ENCODE peak calls at places on chromosome 22, in seven cellular contexts. One of them, this sample, is unnamed.
A peak's percentile ranks its signal among the peaks of the same experiment; 100 is the strongest.

GRCh38 chr22:39728236-39728860 is 157.8 kb downstream of the CACNA1I start:
- DNase-seq in PC-9: no peak
- DNase-seq in NAMALWA: no peak
- DNase-seq in T-helper 1 cell: no peak
- DNase-seq in fibroblast of pulmonary artery: no peak
- DNase-seq in H4: no peak
- DNase-seq in posterior vena cava: peak; percentile 34
- DNase-seq in this sample: no peak

GRCh38 chr22:28937206-28938025 is 54.0 kb downstream of the ZNRF3 start:
- DNase-seq in PC-9: no peak
- DNase-seq in NAMALWA: no peak
- DNase-seq in T-helper 1 cell: no peak
- DNase-seq in fibroblast of pulmonary artery: no peak
- DNase-seq in H4: no peak
- DNase-seq in posterior vena cava: no peak
- DNase-seq in this sample: no peak

GRCh38 chr22:22248878-22249277 is 4.3 kb downstream of the VPREB1 start:
- DNase-seq in PC-9: no peak
- DNase-seq in NAMALWA: peak; percentile 77
- DNase-seq in T-helper 1 cell: no peak
- DNase-seq in fibroblast of pulmonary artery: no peak
- DNase-seq in H4: no peak
- DNase-seq in posterior vena cava: no peak
- DNase-seq in this sample: no peak

GRCh38 chr22:32684822-32685187 is 116.7 kb upstream of the TIMP3 start:
- DNase-seq in PC-9: peak; percentile 62
- DNase-seq in NAMALWA: no peak
- DNase-seq in T-helper 1 cell: no peak
- DNase-seq in fibroblast of pulmonary artery: peak; percentile 43
- DNase-seq in H4: peak; percentile 47
- DNase-seq in posterior vena cava: no peak
- DNase-seq in this sample: no peak

GRCh38 chr22:50694099-50694498 is 21.5 kb downstream of the SHANK3 start:
- DNase-seq in PC-9: no peak
- DNase-seq in NAMALWA: peak; percentile 30
- DNase-seq in T-helper 1 cell: no peak
- DNase-seq in fibroblast of pulmonary artery: peak; percentile 22
- DNase-seq in H4: no peak
- DNase-seq in posterior vena cava: no peak
- DNase-seq in this sample: no peak

GRCh38 chr22:49091451-49091850 is 736.2 kb downstream of the BRD1 start:
- DNase-seq in PC-9: no peak
- DNase-seq in NAMALWA: no peak
- DNase-seq in T-helper 1 cell: no peak
- DNase-seq in fibroblast of pulmonary artery: no peak
- DNase-seq in H4: no peak
- DNase-seq in posterior vena cava: peak; percentile 62
- DNase-seq in this sample: no peak

GRCh38 chr22:31944700-31945477 is 554 bp downstream of the YWHAH start:
- DNase-seq in PC-9: no peak
- DNase-seq in NAMALWA: peak; percentile 53
- DNase-seq in T-helper 1 cell: peak; percentile 36
- DNase-seq in fibroblast of pulmonary artery: no peak
- DNase-seq in H4: no peak
- DNase-seq in posterior vena cava: peak; percentile 83
- DNase-seq in this sample: peak; percentile 18

GRCh38 chr22:39148727-39149535 is 3.5 kb downstream of the CBX7 start:
- DNase-seq in PC-9: no peak
- DNase-seq in NAMALWA: peak; percentile 77
- DNase-seq in T-helper 1 cell: peak; percentile 58
- DNase-seq in fibroblast of pulmonary artery: no peak
- DNase-seq in H4: no peak
- DNase-seq in posterior vena cava: no peak
- DNase-seq in this sample: no peak

GRCh38 chr22:40416636-40417035 is 46.2 kb downstream of the SGSM3 start:
- DNase-seq in PC-9: no peak
- DNase-seq in NAMALWA: no peak
- DNase-seq in T-helper 1 cell: no peak
- DNase-seq in fibroblast of pulmonary artery: no peak
- DNase-seq in H4: no peak
- DNase-seq in posterior vena cava: no peak
- DNase-seq in this sample: no peak

GRCh38 chr22:25021976-25022711 is 69.6 kb downstream of the KIAA1671 start:
- DNase-seq in PC-9: no peak
- DNase-seq in NAMALWA: no peak
- DNase-seq in T-helper 1 cell: no peak
- DNase-seq in fibroblast of pulmonary artery: no peak
- DNase-seq in H4: no peak
- DNase-seq in posterior vena cava: peak; percentile 3
- DNase-seq in this sample: no peak

GRCh38 chr22:41557401-41558240 is 3.2 kb upstream of the CSDC2 start:
- DNase-seq in PC-9: no peak
- DNase-seq in NAMALWA: no peak
- DNase-seq in T-helper 1 cell: no peak
- DNase-seq in fibroblast of pulmonary artery: peak; percentile 94
- DNase-seq in H4: peak; percentile 91
- DNase-seq in posterior vena cava: peak; percentile 90
- DNase-seq in this sample: no peak

GRCh38 chr22:29710922-29711593 is 8.7 kb upstream of the CABP7 start:
- DNase-seq in PC-9: no peak
- DNase-seq in NAMALWA: no peak
- DNase-seq in T-helper 1 cell: no peak
- DNase-seq in fibroblast of pulmonary artery: no peak
- DNase-seq in H4: peak; percentile 34
- DNase-seq in posterior vena cava: no peak
- DNase-seq in this sample: no peak

GRCh38 chr22:46763051-46763705 is 728 bp downstream of the TBC1D22A start:
- DNase-seq in PC-9: peak; percentile 63
- DNase-seq in NAMALWA: peak; percentile 85
- DNase-seq in T-helper 1 cell: no peak
- DNase-seq in fibroblast of pulmonary artery: peak; percentile 31
- DNase-seq in H4: no peak
- DNase-seq in posterior vena cava: no peak
- DNase-seq in this sample: no peak

GRCh38 chr22:36736701-36737320 is 33.3 kb upstream of the CACNG2 start:
- DNase-seq in PC-9: no peak
- DNase-seq in NAMALWA: no peak
- DNase-seq in T-helper 1 cell: no peak
- DNase-seq in fibroblast of pulmonary artery: no peak
- DNase-seq in H4: no peak
- DNase-seq in posterior vena cava: peak; percentile 54
- DNase-seq in this sample: no peak

GRCh38 chr22:23897320-23897719 is 3.1 kb downstream of the MIF start:
- DNase-seq in PC-9: no peak
- DNase-seq in NAMALWA: no peak
- DNase-seq in T-helper 1 cell: no peak
- DNase-seq in fibroblast of pulmonary artery: no peak
- DNase-seq in H4: no peak
- DNase-seq in posterior vena cava: no peak
- DNase-seq in this sample: no peak

GRCh38 chr22:50361688-50362087 is 18.6 kb downstream of the PPP6R2 start:
- DNase-seq in PC-9: no peak
- DNase-seq in NAMALWA: no peak
- DNase-seq in T-helper 1 cell: no peak
- DNase-seq in fibroblast of pulmonary artery: no peak
- DNase-seq in H4: no peak
- DNase-seq in posterior vena cava: no peak
- DNase-seq in this sample: no peak

GRCh38 chr22:50074056-50074455 is 11.2 kb downstream of the MLC1 start:
- DNase-seq in PC-9: no peak
- DNase-seq in NAMALWA: no peak
- DNase-seq in T-helper 1 cell: no peak
- DNase-seq in fibroblast of pulmonary artery: no peak
- DNase-seq in H4: no peak
- DNase-seq in posterior vena cava: peak; percentile 57
- DNase-seq in this sample: no peak

GRCh38 chr22:43749473-43749872 is 62.6 kb downstream of the EFCAB6 start:
- DNase-seq in PC-9: no peak
- DNase-seq in NAMALWA: no peak
- DNase-seq in T-helper 1 cell: no peak
- DNase-seq in fibroblast of pulmonary artery: no peak
- DNase-seq in H4: no peak
- DNase-seq in posterior vena cava: no peak
- DNase-seq in this sample: no peak